ENCODE peak calls at places on chromosomes 6 and 20, in five cellular contexts. I is NCI-H1694 treated with DMSO at 0.1 percent for 48 hours; P is NCI-H1436; S is CD4-positive, alpha-beta T cell; V is OCI-LY7. U is an unnamed sample.

GRCh38 chr6:80872194-80872950 is 765.9 kb downstream of the BCKDHB start:
- DNase-seq in V (no peak), S (no peak), I (no peak), P (no peak), U (no peak)

GRCh38 chr6:83313880-83314279 is 117.0 kb downstream of the ME1 start:
- DNase-seq in V (no peak), S (no peak), P (no peak), I (no peak), U (no peak)

GRCh38 chr6:150702675-150703074 is 103.0 kb downstream of the PLEKHG1 start:
- DNase-seq in I (no peak), V (no peak), S (no peak), P (no peak), U (no peak)

GRCh38 chr6:37168809-37169457 is 1.0 kb upstream of the PIM1 start:
- DNase-seq in V (peak), P (no peak), I (peak), S (peak), U (no peak)

GRCh38 chr6:170271771-170272314 is 19.0 kb downstream of the DLL1 start:
- DNase-seq in S (peak), I (no peak), P (no peak), V (peak), U (peak)

GRCh38 chr6:31659649-31660223 is 842 bp downstream of the C6orf47 start:
- DNase-seq in P (no peak), S (no peak), I (no peak), V (peak), U (no peak)

GRCh38 chr20:25295386-25296093 is 47.7 kb downstream of the PYGB start:
- DNase-seq in S (no peak), V (no peak), P (no peak), I (no peak), U (no peak)

GRCh38 chr6:56091159-56091869 is 156.1 kb downstream of the COL21A1 start:
- DNase-seq in P (no peak), V (no peak), S (no peak), I (no peak), U (no peak)

GRCh38 chr6:2432258-2432657 is 186.9 kb upstream of the GMDS start:
- DNase-seq in V (no peak), I (no peak), P (no peak), S (no peak), U (no peak)

U was measured in activated T-helper 9 cell treated with anti-CD3 and anti-CD28 coated beads, Interleukin-2, amount 50 U/mL, for 16 hours.